ENCODE peak calls at places on chromosomes 6 and 20, in nine cellular contexts. O is H1, Q is activated B cell treated with CpG ODN at 0.5 μM for 24 hours, Z is suprapubic skin, G is choroid plexus epithelial cell, X is AG10803, L is left lung, A is sigmoid colon, U is cardiac muscle cell. Y is an unnamed sample.

GRCh38 chr6:106446287-106446885 is 85.9 kb downstream of the CRYBG1 start:
- DNase-seq in G (peak; percentile 42), A (no peak), X (peak; percentile 10), O (no peak), L (no peak), Z (no peak), Q (no peak), U (peak; percentile 20), Y (no peak)

GRCh38 chr6:126268087-126268486 is 71.8 kb upstream of the CENPW start:
- DNase-seq in L (no peak), Q (no peak), O (no peak), X (no peak), Z (no peak), A (no peak), G (peak; percentile 23), U (peak; percentile 7), Y (no peak)

GRCh38 chr20:47727170-47727880 is 58.0 kb downstream of the SULF2 start:
- DNase-seq in G (no peak), Q (peak; percentile 73), Z (no peak), L (peak; percentile 87), X (no peak), O (no peak), U (no peak), A (peak; percentile 74), Y (no peak)

GRCh38 chr6:157539900-157540752 is 159.1 kb downstream of the ZDHHC14 start:
- DNase-seq in X (no peak), Q (no peak), A (no peak), G (no peak), Z (no peak), O (no peak), U (no peak), L (no peak), Y (no peak)

GRCh38 chr6:48213076-48213788 is 102.2 kb upstream of the PTCHD4 start:
- DNase-seq in U (no peak), G (no peak), Z (no peak), O (no peak), Q (no peak), X (no peak), A (no peak), L (no peak), Y (no peak)

GRCh38 chr20:16573011-16573965 is at the start of gene KIF16B:
- DNase-seq in O (peak; percentile 65), Q (peak; percentile 93), X (peak; percentile 83), A (peak; percentile 96), Z (peak; percentile 96), U (peak; percentile 94), G (peak; percentile 89), L (peak; percentile 97), Y (peak; percentile 93)

GRCh38 chr6:92538296-92538695 is 881.1 kb downstream of the EPHA7 start:
- DNase-seq in Q (no peak), X (peak; percentile 36), U (no peak), Z (no peak), O (no peak), L (no peak), A (no peak), G (peak; percentile 1), Y (no peak)

GRCh38 chr6:20791932-20792331 is 257.7 kb downstream of the CDKAL1 start:
- DNase-seq in A (no peak), Q (no peak), O (no peak), X (peak; percentile 56), Z (no peak), L (no peak), G (peak; percentile 36), U (no peak), Y (no peak)

GRCh38 chr20:43284481-43284880 is 94.8 kb upstream of the PTPRT start:
- DNase-seq in A (no peak), Q (no peak), O (no peak), L (no peak), X (no peak), Z (no peak), G (no peak), U (no peak), Y (no peak)

GRCh38 chr20:63908008-63908682 is 13.2 kb downstream of the DNAJC5 start:
- DNase-seq in A (no peak), G (no peak), U (no peak), Q (no peak), Z (no peak), X (no peak), O (no peak), L (no peak), Y (no peak)

GRCh38 chr6:13715444-13715883 is 3.8 kb upstream of the RANBP9 start:
- DNase-seq in Q (no peak), O (no peak), X (peak; percentile 52), L (no peak), U (no peak), G (no peak), A (no peak), Z (no peak), Y (no peak)

GRCh38 chr20:49595346-49595745 is 27.4 kb upstream of the PTGIS start:
- DNase-seq in O (no peak), U (no peak), Z (no peak), A (no peak), X (no peak), G (no peak), L (no peak), Q (no peak), Y (no peak)

GRCh38 chr6:4359108-4359710 is 223.8 kb upstream of the ECI2 start:
- DNase-seq in O (no peak), X (peak; percentile 51), U (no peak), Z (no peak), A (peak; percentile 62), G (no peak), L (peak; percentile 46), Q (no peak), Y (no peak)

GRCh38 chr20:9147553-9148024 is 78.7 kb downstream of the PLCB4 start:
- DNase-seq in L (no peak), X (peak; percentile 83), U (no peak), G (peak; percentile 39), A (no peak), O (no peak), Z (no peak), Q (no peak), Y (no peak)

GRCh38 chr6:96156425-96156824 is 140.7 kb downstream of the FUT9 start:
- DNase-seq in L (no peak), Z (no peak), G (no peak), X (no peak), U (no peak), Q (no peak), O (no peak), A (no peak), Y (no peak)

GRCh38 chr20:63217706-63218105 is 1.8 kb upstream of the YTHDF1 start:
- DNase-seq in Z (no peak), U (no peak), L (no peak), X (no peak), Q (no peak), A (no peak), G (no peak), O (no peak), Y (peak; percentile 82)

GRCh38 chr6:33702345-33702977 is 9.0 kb downstream of the UQCC2 start:
- DNase-seq in G (peak; percentile 81), O (no peak), Q (no peak), U (peak; percentile 56), X (peak; percentile 69), A (peak; percentile 67), L (no peak), Z (peak; percentile 80), Y (no peak)

GRCh38 chr20:52104546-52105044 is 87.0 kb downstream of the ZFP64 start:
- DNase-seq in A (no peak), Q (no peak), U (peak; percentile 13), X (peak; percentile 20), G (peak; percentile 28), O (peak; percentile 25), L (no peak), Z (no peak), Y (peak; percentile 84)
- TF ChIP-seq CTCF in A (no peak), Q (no peak), U (no peak), X (no peak), G (no peak), O (no peak), L (no peak), Z (no peak), Y (no peak)

GRCh38 chr6:8481727-8482126 is 46.4 kb upstream of the SLC35B3 start:
- DNase-seq in Z (no peak), L (no peak), Q (no peak), A (no peak), G (peak; percentile 47), O (no peak), X (peak; percentile 15), U (no peak), Y (no peak)
- TF ChIP-seq CTCF in Z (no peak), L (no peak), Q (no peak), A (no peak), G (peak; percentile 58), O (peak; percentile 47), X (peak; percentile 51), U (no peak), Y (peak; percentile 66)

GRCh38 chr6:90859056-90859455 is 272.2 kb upstream of the MAP3K7 start:
- DNase-seq in G (no peak), A (no peak), Z (no peak), O (no peak), U (no peak), X (no peak), L (no peak), Q (no peak), Y (no peak)

GRCh38 chr6:90865513-90865912 is 278.6 kb upstream of the MAP3K7 start:
- DNase-seq in X (no peak), U (no peak), O (no peak), G (no peak), Z (no peak), Q (no peak), L (no peak), A (no peak), Y (no peak)

GRCh38 chr6:90859612-90860011 is 272.7 kb upstream of the MAP3K7 start:
- DNase-seq in Q (no peak), O (no peak), A (no peak), L (no peak), U (peak; percentile 11), Z (no peak), X (no peak), G (no peak), Y (no peak)

DNA sequence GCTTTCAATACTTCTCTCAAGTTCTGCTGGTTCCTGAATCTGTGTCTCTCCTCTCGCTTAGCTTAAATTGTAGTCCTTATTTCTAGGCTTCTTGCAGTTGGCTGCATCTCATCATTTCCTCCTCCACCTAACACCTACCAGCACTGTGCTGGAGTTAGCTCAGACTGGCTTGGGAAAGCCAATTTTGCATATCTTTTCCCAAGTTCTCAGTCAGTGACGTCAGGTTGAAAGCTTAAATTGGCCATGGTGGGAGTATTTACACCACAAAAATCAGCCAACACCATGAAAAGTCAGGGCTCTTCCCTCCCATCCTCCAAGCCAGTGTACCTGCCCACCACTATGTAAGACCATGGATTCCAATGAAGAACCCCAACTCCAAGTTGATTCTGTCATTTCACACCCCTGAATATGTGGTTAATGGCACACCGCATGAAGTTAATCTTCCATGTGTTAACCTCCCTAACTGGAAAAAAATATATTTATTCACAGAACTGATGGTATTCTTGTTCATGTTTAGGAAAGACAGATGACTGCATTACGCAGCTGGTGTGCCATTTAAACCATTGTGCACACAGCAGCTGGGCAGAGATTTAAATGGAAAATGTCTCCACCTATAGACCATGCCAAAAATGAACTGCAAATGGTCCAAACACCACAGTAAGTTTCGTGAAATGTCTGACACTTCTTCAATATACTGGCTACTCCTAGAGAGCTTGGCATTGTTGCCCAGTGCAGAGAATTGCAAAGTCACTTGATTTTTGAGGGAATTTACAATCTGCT is 274.1 kb upstream of the MAP3K7 start:
- DNase-seq in U (peak; percentile 21), A (no peak), Z (no peak), L (no peak), O (no peak), X (no peak), Q (no peak), G (peak; percentile 4), Y (no peak)
- TF ChIP-seq CTCF in U (no peak), A (no peak), Z (no peak), L (peak; percentile 13), O (no peak), X (peak; percentile 14), Q (no peak), G (no peak), Y (peak; percentile 36)

GRCh38 chr6:155660243-155660977 is 204.8 kb upstream of the NOX3 start:
- DNase-seq in U (no peak), G (no peak), L (no peak), X (no peak), A (no peak), O (no peak), Q (no peak), Z (no peak), Y (no peak)
- TF ChIP-seq CTCF in U (no peak), G (no peak), L (no peak), X (no peak), A (no peak), O (no peak), Q (no peak), Z (no peak), Y (no peak)